ENCODE peak calls at places on chromosomes 1 and 21, in seven cellular contexts. F, O, U, D, L, W and Z are unnamed samples.
A peak's percentile ranks its signal among the peaks of the same experiment; 100 is the strongest.

GRCh38 chr1:218620956-218621355 is 275.8 kb downstream of the TGFB2 start:
- DNase-seq in F (no peak), O (no peak), U (no peak), D (no peak), L (peak; percentile 16), W (no peak), Z (no peak)

GRCh38 chr1:15680131-15680530 is 4.0 kb upstream of the PLEKHM2 start:
- DNase-seq in F (no peak), O (no peak), U (no peak), D (no peak), L (peak; percentile 73), W (no peak), Z (no peak)

GRCh38 chr1:100538935-100539835 is 1.2 kb downstream of the GPR88 start:
- DNase-seq in F (peak; percentile 83), O (peak; percentile 19), U (no peak), D (peak; percentile 41), L (no peak), W (no peak), Z (peak; percentile 55)

GRCh38 chr1:164805399-164805798 is 246.4 kb downstream of the PBX1 start:
- DNase-seq in F (no peak), O (no peak), U (no peak), D (no peak), L (peak; percentile 86), W (no peak), Z (no peak)

GRCh38 chr1:157249326-157249725 is 111.1 kb upstream of the ETV3 start:
- DNase-seq in F (peak; percentile 4), O (no peak), U (peak; percentile 38), D (no peak), L (no peak), W (peak; percentile 74), Z (no peak)

GRCh38 chr1:91383461-91383860 is 21.2 kb downstream of the HFM1 start:
- DNase-seq in F (no peak), O (no peak), U (no peak), D (no peak), L (peak; percentile 37), W (peak; percentile 57), Z (no peak)

GRCh38 chr1:151476083-151476482 is 16.8 kb upstream of the POGZ start:
- DNase-seq in F (peak; percentile 50), O (no peak), U (peak; percentile 38), D (no peak), L (no peak), W (no peak), Z (no peak)

GRCh38 chr1:30523055-30524020 is 200.0 kb downstream of the MATN1 start:
- DNase-seq in F (peak; percentile 15), O (peak; percentile 33), U (no peak), D (no peak), L (peak; percentile 60), W (peak; percentile 53), Z (no peak)

GRCh38 chr1:85612704-85613361 is 32.3 kb downstream of the CCN1 start:
- DNase-seq in F (peak; percentile 77), O (no peak), U (peak; percentile 45), D (no peak), L (peak; percentile 98), W (peak; percentile 65), Z (no peak)

DNA sequence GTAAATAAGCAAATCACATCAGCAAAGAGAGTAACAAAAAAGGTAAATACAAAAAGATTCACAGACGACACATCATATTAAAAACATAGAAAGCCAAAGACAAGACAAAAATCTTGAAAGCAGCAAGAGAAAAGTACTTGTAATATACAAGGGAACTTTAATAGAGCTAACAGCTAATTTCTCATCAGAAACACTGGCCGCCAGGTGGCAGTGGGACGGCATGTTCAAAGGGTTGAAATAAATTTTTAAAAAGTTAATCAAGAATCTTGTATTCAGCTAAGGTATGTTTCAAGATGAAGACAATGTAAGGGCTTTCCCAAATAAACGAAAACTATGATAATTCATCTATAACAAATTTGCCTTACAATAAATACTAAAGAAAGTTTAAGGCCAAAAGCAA is 358.1 kb downstream of the LRRIQ3 start:
- DNase-seq in F (peak; percentile 68), O (no peak), U (peak; percentile 44), D (peak; percentile 42), L (peak; percentile 10), W (no peak), Z (no peak)
- TF ChIP-seq CTCF in F (peak; percentile 88), O (peak; percentile 20), U (peak; percentile 35), D (peak; percentile 43), L (peak; percentile 10), W (peak; percentile 6), Z (peak; percentile 16)

DNA sequence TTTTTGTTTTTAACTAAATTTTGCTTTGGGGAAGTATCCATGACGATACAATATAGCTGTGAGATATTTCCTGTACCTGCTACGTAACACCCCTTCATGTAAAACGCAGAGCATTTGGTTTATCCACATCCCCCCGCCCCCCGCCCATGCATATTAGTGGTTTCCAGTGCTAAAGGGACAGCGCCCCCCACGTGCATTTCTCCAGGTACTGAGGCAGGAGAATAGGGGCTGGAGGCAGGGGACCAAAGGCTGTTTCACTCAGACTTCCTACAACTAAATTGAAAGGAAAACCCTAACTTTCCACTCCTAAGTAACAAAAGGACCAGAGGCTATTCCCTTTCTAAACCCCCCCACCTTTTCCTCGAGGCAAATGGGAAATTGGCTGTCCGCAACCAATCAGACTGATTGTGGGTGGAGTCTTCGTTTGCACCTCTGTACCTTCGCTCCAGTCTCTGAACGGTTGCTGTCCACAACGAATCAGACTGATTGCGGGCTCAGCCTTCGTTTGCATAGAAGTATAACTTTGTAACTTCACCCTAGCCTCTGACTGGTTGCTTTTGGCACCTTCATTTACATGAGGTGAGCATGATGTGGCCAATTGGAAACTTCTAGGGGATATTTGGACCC is 12.2 kb upstream of the RIPK4 start:
- DNase-seq in F (peak; percentile 69), O (no peak), U (no peak), D (peak; percentile 51), L (peak; percentile 4), W (no peak), Z (no peak)
- TF ChIP-seq CTCF in F (no peak), O (no peak), U (no peak), D (no peak), L (no peak), W (no peak), Z (no peak)

DNA sequence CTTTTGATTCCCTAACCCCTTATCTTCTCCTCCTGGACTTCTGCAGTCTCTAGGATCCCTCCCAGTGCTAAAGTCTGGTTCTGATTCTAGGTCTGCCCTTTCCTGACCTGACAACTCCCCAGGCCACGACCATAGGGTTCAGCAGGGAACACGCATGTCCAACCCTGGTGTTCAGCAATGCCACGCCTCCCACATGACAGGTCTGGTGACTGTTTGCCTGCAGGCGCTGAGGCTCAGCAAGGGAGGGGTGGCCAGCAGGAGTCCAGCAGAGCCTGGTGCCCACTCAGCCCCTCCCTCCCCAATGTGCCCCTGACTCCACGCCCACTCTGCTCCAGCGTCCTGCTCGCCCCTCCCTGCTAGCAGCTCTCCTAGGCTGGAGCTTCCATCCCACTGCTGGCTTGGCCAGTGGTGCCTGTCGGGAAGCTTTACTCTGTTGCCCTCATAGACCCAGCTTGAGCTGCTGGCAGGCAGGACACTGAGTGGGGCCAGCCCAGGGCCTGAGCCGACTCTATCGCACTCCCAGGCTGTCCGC is 17.3 kb downstream of the SLC9A1 start:
- DNase-seq in F (no peak), O (peak; percentile 42), U (no peak), D (no peak), L (no peak), W (no peak), Z (no peak)
- TF ChIP-seq CTCF in F (no peak), O (no peak), U (no peak), D (no peak), L (no peak), W (no peak), Z (no peak)

DNA sequence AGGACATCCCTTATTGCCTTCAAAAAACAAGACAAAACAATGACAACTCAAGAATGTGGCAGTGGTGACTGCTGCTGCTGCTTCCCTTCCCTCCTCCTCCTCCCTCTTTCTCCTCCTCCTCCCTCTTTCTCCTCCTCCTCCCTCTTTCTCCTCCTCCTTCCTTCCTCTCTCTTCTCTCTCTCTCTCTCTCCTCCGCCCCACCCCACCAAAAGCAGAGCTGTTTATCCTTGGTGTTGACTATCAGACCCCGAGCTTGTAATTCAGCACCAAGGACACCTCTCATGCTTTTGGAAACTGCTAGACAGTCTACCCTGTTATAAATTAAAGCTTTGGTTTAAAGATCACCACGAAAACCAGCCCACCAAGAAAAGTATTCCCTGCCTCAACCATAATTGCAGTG is 72.4 kb upstream of the IFNAR2 start:
- DNase-seq in F (peak; percentile 57), O (no peak), U (no peak), D (no peak), L (peak; percentile 1), W (no peak), Z (no peak)
- TF ChIP-seq CTCF in F (no peak), O (no peak), U (no peak), D (no peak), L (no peak), W (no peak), Z (no peak)

GRCh38 chr1:161311595-161312181 is 1.9 kb upstream of the MPZ start:
- DNase-seq in F (no peak), O (no peak), U (no peak), D (no peak), L (no peak), W (no peak), Z (no peak)

GRCh38 chr1:161313554-161314200 is 504 bp upstream of the SDHC start:
- DNase-seq in F (no peak), O (no peak), U (no peak), D (no peak), L (no peak), W (no peak), Z (no peak)

GRCh38 chr1:161309868-161310267 is at the start of gene MPZ:
- DNase-seq in F (no peak), O (no peak), U (no peak), D (no peak), L (no peak), W (no peak), Z (no peak)

DNA sequence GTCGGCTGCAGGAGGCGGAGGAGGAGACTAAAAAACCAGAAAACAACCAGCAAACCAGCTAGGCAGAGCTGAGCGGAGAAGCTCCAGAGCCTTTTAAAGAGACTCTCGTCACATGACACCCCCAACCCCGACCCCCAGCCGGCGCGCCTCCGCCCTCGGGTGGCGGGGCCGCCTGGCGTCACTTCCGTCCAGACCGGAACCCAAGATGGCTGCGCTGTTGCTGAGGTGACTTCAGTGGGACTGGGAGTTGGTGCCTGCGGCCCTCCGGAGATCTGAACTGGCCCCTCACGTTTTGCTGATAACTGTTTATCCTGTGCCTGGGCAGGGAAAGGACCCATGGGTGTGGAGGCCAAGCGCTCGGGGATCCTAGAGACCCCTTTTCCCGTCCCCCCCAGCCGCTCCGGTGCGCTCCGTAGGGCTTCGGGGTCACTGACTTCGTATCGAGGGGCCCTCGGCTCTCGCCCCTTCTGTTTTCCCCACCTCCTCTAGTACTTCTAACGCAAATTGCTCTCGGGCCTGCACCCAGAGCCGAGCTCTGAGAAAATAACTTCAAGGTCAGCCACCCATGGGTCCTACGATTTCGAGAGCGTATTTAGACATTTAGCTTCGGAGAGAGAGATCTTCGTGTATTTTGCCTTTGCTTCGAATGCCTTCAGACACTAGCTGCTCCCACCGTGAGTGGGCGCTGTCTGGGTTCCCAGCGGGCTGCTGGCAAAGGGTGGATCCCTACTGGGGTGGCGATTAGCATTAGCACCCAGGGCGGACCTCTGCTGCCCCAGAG is at the start of gene SDHC:
- DNase-seq in F (peak; percentile 97), O (peak; percentile 90), U (peak; percentile 90), D (peak; percentile 91), L (peak; percentile 89), W (peak; percentile 66), Z (peak; percentile 95)
- TF ChIP-seq CTCF in F (peak; percentile 72), O (peak; percentile 23), U (peak; percentile 29), D (no peak), L (peak; percentile 59), W (peak; percentile 45), Z (peak; percentile 20)

GRCh38 chr1:228073061-228073869 is 9.2 kb upstream of the ARF1 start:
- DNase-seq in F (no peak), O (peak; percentile 11), U (no peak), D (no peak), L (no peak), W (no peak), Z (no peak)
- TF ChIP-seq CTCF in F (no peak), O (no peak), U (no peak), D (no peak), L (no peak), W (no peak), Z (no peak)

GRCh38 chr1:181676269-181676668 is 193.0 kb downstream of the CACNA1E start:
- DNase-seq in F (peak; percentile 71), O (no peak), U (peak; percentile 68), D (peak; percentile 32), L (peak; percentile 22), W (peak; percentile 3), Z (peak; percentile 75)
- TF ChIP-seq CTCF in F (peak; percentile 80), O (peak; percentile 53), U (peak; percentile 44), D (no peak), L (peak; percentile 21), W (peak; percentile 45), Z (peak; percentile 26)